ENCODE peak calls at places on chromosomes 3 and 15, in six cellular contexts. I is heart right ventricle, G is AG10803, Q is prostate gland, H is mucosa of descending colon, M is fibroblast of the aortic adventitia. W is an unnamed sample.

GRCh38 chr3:11914041-11914440 is 67.4 kb upstream of the TAMM41 start:
- DNase-seq in M (no peak), Q (no peak), I (no peak), H (no peak), G (no peak), W (no peak)

GRCh38 chr3:66439666-66440344 is 61.0 kb downstream of the LRIG1 start:
- DNase-seq in G (no peak), Q (no peak), M (peak; percentile 13), H (no peak), I (no peak), W (no peak)

GRCh38 chr15:29820802-29821160 is 1.5 kb downstream of the TJP1 start:
- DNase-seq in I (no peak), Q (no peak), M (peak; percentile 31), H (no peak), G (no peak), W (no peak)

GRCh38 chr3:182605882-182606611 is 187.3 kb upstream of the ATP11B start:
- DNase-seq in M (no peak), I (no peak), Q (peak; percentile 16), G (no peak), H (no peak), W (peak; percentile 82)

GRCh38 chr3:44880284-44880683 is 5.9 kb downstream of the TGM4 start:
- DNase-seq in Q (no peak), M (no peak), H (no peak), I (no peak), G (no peak), W (no peak)

GRCh38 chr15:29106116-29106515 is 163.5 kb downstream of the NSMCE3 start:
- DNase-seq in G (no peak), I (no peak), Q (no peak), H (peak; percentile 3), M (no peak), W (no peak)

GRCh38 chr15:75195122-75195765 is 6.4 kb upstream of the C15orf39 start:
- DNase-seq in H (no peak), M (no peak), I (peak; percentile 63), G (no peak), Q (no peak), W (no peak)

GRCh38 chr15:74423443-74424257 is 10.1 kb downstream of the SEMA7A start:
- DNase-seq in H (no peak), G (no peak), M (no peak), I (no peak), Q (no peak), W (no peak)

GRCh38 chr15:63374686-63375520 is 6.7 kb downstream of the CA12 start:
- DNase-seq in Q (no peak), M (peak; percentile 80), H (no peak), G (peak; percentile 73), I (no peak), W (no peak)

GRCh38 chr15:42065008-42065407 is 29.4 kb downstream of the PLA2G4D start:
- DNase-seq in M (no peak), I (peak; percentile 34), Q (no peak), G (no peak), H (no peak), W (no peak)

GRCh38 chr3:71580636-71581215 is 2.8 kb downstream of the FOXP1 start:
- DNase-seq in G (no peak), Q (no peak), H (no peak), I (no peak), M (peak; percentile 36), W (no peak)

GRCh38 chr3:123448503-123449091 is at the start of gene ADCY5:
- DNase-seq in H (peak; percentile 66), I (peak; percentile 44), G (no peak), M (no peak), Q (no peak), W (no peak)

GRCh38 chr3:9217784-9218513 is 31.5 kb downstream of the SRGAP3 start:
- DNase-seq in G (no peak), M (no peak), Q (no peak), H (no peak), I (no peak), W (no peak)

GRCh38 chr3:123352134-123352554 is 96.7 kb downstream of the ADCY5 start:
- DNase-seq in I (peak; percentile 53), H (no peak), M (no peak), G (no peak), Q (no peak), W (no peak)

GRCh38 chr15:98850991-98851776 is 156.4 kb downstream of the PGPEP1L start:
- DNase-seq in G (peak; percentile 73), I (peak; percentile 71), Q (peak; percentile 87), H (peak; percentile 82), M (peak; percentile 76), W (no peak)

GRCh38 chr3:189630667-189631372 is 369 bp upstream of the TP63 start:
- DNase-seq in H (no peak), G (peak; percentile 9), M (no peak), Q (no peak), I (no peak), W (no peak)

GRCh38 chr3:161221881-161222600 is 930 bp downstream of the NMD3 start:
- DNase-seq in I (no peak), H (peak; percentile 34), G (peak; percentile 28), Q (peak; percentile 21), M (peak; percentile 48), W (no peak)

GRCh38 chr3:30657914-30658313 is 51.5 kb downstream of the TGFBR2 start:
- DNase-seq in H (no peak), M (peak; percentile 47), G (peak; percentile 39), I (no peak), Q (no peak), W (no peak)

GRCh38 chr3:94285874-94286273 is 223.0 kb downstream of the NSUN3 start:
- DNase-seq in H (no peak), Q (no peak), I (no peak), M (peak; percentile 20), G (peak; percentile 9), W (no peak)

DNA sequence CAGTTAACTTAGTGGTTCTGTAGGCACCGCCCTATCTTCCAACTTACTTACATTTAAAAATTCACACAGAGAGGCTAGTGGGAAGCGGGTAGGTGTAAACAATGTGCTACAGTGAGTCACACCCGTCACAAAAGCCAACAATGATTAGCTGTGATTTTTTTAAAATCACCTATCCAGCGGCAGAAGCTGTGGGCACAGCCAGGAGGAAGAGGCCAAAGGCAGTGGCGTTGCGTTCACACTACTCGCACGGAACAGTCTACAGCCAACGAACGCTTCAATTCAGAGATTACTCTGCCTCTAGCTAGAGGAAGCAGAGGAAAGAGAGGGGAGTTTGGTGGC is 2.5 kb upstream of the NLGN1 start:
- DNase-seq in G (no peak), Q (no peak), M (no peak), H (peak; percentile 36), I (no peak), W (no peak)
- H3K4me3 ChIP-seq in G (peak overlapping the region; percentile 84), Q (peak overlapping the region; percentile 73), M (peak overlapping the region; percentile 74), H (no peak overlapping the region), I (peak overlapping the region; percentile 52), W (peak overlapping the region; percentile 73)

GRCh38 chr15:52112203-52112750 is 298 bp downstream of the BCL2L10 start:
- DNase-seq in H (peak; percentile 68), Q (peak; percentile 35), I (peak; percentile 27), G (no peak), M (no peak), W (no peak)
- H3K4me3 ChIP-seq in H (peak overlapping the region; percentile 7), Q (peak overlapping the region; percentile 34), I (peak overlapping the region; percentile 36), G (peak overlapping the region; percentile 41), M (peak overlapping the region; percentile 35), W (no peak overlapping the region)

GRCh38 chr3:120180731-120181412 is 86.6 kb upstream of the GSK3B start:
- DNase-seq in Q (no peak), G (no peak), I (no peak), H (no peak), M (no peak), W (no peak)

GRCh38 chr3:120173056-120173675 is 78.9 kb upstream of the GSK3B start:
- DNase-seq in G (peak; percentile 70), H (no peak), M (no peak), I (no peak), Q (no peak), W (no peak)

GRCh38 chr3:120177907-120178306 is 83.7 kb upstream of the GSK3B start:
- DNase-seq in I (no peak), Q (no peak), G (peak; percentile 66), M (no peak), H (no peak), W (no peak)

GRCh38 chr3:120174811-120175210 is 80.6 kb upstream of the GSK3B start:
- DNase-seq in I (no peak), H (no peak), G (no peak), M (no peak), Q (no peak), W (no peak)

DNA sequence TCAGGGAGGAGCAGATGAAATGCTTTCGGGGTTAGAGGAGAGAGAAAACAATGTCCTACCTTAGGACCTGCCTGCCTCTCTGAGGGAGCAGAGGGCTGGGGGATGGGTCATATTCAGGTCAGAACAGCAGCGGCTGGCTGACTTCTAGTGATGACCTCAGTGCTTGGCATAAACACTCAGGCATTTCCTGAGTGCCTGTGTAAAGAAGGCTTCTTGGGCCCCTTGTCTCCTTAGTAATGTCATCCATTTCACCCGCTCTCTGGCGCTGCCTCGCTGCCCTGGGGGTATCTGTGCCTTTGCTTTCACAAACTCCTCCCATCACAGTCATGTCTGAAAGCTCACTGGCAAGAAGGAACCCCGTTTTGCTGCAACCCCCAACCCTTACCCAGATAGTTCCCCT is 82.9 kb upstream of the GSK3B start:
- DNase-seq in Q (peak; percentile 56), G (peak; percentile 92), H (no peak), I (peak; percentile 23), M (peak; percentile 89), W (peak; percentile 26)
- H3K4me3 ChIP-seq in Q (no peak overlapping the region), G (peak overlapping the region; percentile 1), H (no peak overlapping the region), I (no peak overlapping the region), M (peak overlapping the region; percentile 23), W (no peak overlapping the region)

GRCh38 chr3:72744330-72744729 is 103.9 kb downstream of the SHQ1 start:
- DNase-seq in I (no peak), H (no peak), M (no peak), Q (no peak), G (no peak), W (no peak)

GRCh38 chr3:72738752-72739520 is 109.3 kb downstream of the SHQ1 start:
- DNase-seq in M (no peak), H (peak; percentile 83), I (peak; percentile 48), G (peak; percentile 6), Q (peak; percentile 53), W (no peak)

GRCh38 chr3:72745146-72745976 is 102.9 kb downstream of the SHQ1 start:
- DNase-seq in M (no peak), I (no peak), H (peak; percentile 50), G (no peak), Q (no peak), W (no peak)

DNA sequence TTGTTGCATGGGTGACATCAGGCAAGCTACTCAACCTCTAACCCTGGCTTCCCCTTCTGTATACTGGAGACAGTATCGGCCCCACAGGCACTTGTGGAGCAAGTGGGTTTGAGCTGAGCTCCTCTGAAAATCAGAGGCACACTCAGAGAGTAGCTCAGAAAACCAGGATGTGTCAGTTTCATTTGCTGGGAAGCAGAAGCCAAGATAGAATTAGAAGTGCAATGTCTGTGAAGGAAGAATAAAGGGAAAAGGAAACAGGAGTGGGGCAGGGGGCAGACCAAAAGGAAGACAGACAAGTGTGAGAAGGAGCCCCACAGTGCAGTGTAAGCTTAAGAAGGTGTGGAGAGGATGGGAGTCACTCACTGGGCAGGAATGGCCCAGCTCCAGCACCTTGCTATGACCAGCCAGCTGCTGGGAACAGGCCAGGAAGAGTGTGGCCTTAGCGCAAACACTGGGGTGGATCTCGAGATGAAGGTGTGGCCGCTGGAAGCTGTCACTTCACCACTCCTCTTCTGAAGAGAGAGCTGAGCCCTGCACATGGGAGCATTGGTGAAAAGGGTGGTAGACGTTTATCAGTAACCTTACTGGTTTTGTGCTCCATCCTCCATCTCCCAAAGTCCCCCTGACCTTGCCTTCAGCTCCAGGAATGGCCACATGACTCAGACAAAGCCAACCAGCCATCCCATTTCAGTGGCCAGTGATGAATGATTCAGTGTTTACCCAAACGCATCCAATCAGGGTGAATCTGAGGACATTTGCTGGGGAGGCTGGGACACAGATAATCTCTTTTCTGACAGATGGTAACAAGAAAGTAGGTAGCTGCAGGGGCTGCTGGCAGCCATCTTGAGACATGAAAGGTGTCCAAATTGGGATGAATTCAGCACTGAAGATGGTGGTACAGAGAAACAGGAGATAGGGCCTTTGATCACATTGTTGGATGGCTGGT is 108.5 kb downstream of the SHQ1 start:
- DNase-seq in Q (peak; percentile 62), I (no peak), G (no peak), M (no peak), H (peak; percentile 58), W (no peak)
- H3K4me3 ChIP-seq in Q (no peak overlapping the region), I (no peak overlapping the region), G (no peak overlapping the region), M (no peak overlapping the region), H (no peak overlapping the region), W (no peak overlapping the region)

W was measured in LNCaP clone FGC.